ENCODE peak calls at places on chromosome 15, in four cellular contexts. I is SK-N-SH, L is IMR-90, P is A549. K is an unnamed sample.
A peak's percentile ranks its signal among the peaks of the same experiment; 100 is the strongest.

GRCh38 chr15:83732196-83732595 is 78.3 kb downstream of the ADAMTSL3 start:
- DNase-seq in I (no peak), L (no peak), P (no peak), K (no peak)

GRCh38 chr15:62989366-62990055 is 53.0 kb upstream of the TPM1 start:
- DNase-seq in I (no peak), L (peak; percentile 17), P (no peak), K (no peak)

GRCh38 chr15:101615986-101616848 is 36.0 kb downstream of the TM2D3 start:
- DNase-seq in I (no peak), L (peak; percentile 67), P (peak; percentile 74), K (peak; percentile 56)

GRCh38 chr15:81071130-81071529 is 62.9 kb upstream of the CFAP161 start:
- DNase-seq in I (no peak), L (peak; percentile 46), P (no peak), K (no peak)

GRCh38 chr15:89665449-89666146 is 10.3 kb upstream of the KIF7 start:
- DNase-seq in I (peak; percentile 91), L (peak; percentile 59), P (peak; percentile 71), K (no peak)

GRCh38 chr15:47415539-47415971 is 301.8 kb upstream of the SEMA6D start:
- DNase-seq in I (no peak), L (peak; percentile 57), P (no peak), K (no peak)

GRCh38 chr15:83871808-83872559 is 218.1 kb downstream of the ADAMTSL3 start:
- DNase-seq in I (no peak), L (peak; percentile 86), P (no peak), K (no peak)

GRCh38 chr15:45180201-45180600 is 7.6 kb downstream of the SHF start:
- DNase-seq in I (peak; percentile 5), L (no peak), P (no peak), K (no peak)

GRCh38 chr15:29457729-29458128 is 188.1 kb upstream of the NSMCE3 start:
- DNase-seq in I (no peak), L (no peak), P (no peak), K (no peak)

GRCh38 chr15:64653757-64654156 is 121.6 kb downstream of the RBPMS2 start:
- DNase-seq in I (no peak), L (peak; percentile 31), P (no peak), K (no peak)

GRCh38 chr15:45355860-45356259 is 22.5 kb downstream of the GATM start:
- DNase-seq in I (no peak), L (no peak), P (no peak), K (no peak)

GRCh38 chr15:38069506-38069905 is 135.1 kb downstream of the TMCO5A start:
- DNase-seq in I (peak; percentile 16), L (peak; percentile 86), P (peak; percentile 25), K (no peak)

GRCh38 chr15:70133296-70133695 is 35.6 kb upstream of the TLE3 start:
- DNase-seq in I (no peak), L (no peak), P (no peak), K (no peak)
- TF ChIP-seq RAD21 in I (no peak), L (no peak), P (no peak), K (no peak)

GRCh38 chr15:52099654-52100272 is 12.8 kb downstream of the BCL2L10 start:
- DNase-seq in I (no peak), L (no peak), P (no peak), K (no peak)

GRCh38 chr15:52100807-52101206 is 11.8 kb downstream of the BCL2L10 start:
- DNase-seq in I (no peak), L (peak; percentile 94), P (no peak), K (peak; percentile 35)

GRCh38 chr15:52097176-52097575 is 15.4 kb downstream of the BCL2L10 start:
- DNase-seq in I (no peak), L (no peak), P (no peak), K (no peak)

GRCh38 chr15:52095597-52096262 is 16.8 kb downstream of the BCL2L10 start:
- DNase-seq in I (no peak), L (peak; percentile 93), P (peak; percentile 28), K (no peak)

GRCh38 chr15:52098328-52098727 is 14.2 kb downstream of the BCL2L10 start:
- DNase-seq in I (no peak), L (no peak), P (no peak), K (no peak)
- TF ChIP-seq RAD21 in I (no peak), L (no peak), P (no peak), K (no peak)

GRCh38 chr15:72472907-72473669 is 1.0 kb upstream of the ARIH1 start:
- DNase-seq in I (no peak), L (peak; percentile 53), P (no peak), K (no peak)
- TF ChIP-seq RAD21 in I (no peak), L (no peak), P (no peak), K (no peak)

GRCh38 chr15:33581032-33581431 is 270.3 kb downstream of the RYR3 start:
- DNase-seq in I (no peak), L (peak; percentile 13), P (no peak), K (no peak)
- TF ChIP-seq RAD21 in I (no peak), L (no peak), P (no peak), K (no peak)

GRCh38 chr15:69557340-69558137 is 104.9 kb downstream of the RPLP1 start:
- DNase-seq in I (no peak), L (peak; percentile 94), P (peak; percentile 91), K (peak; percentile 55)
- TF ChIP-seq RAD21 in I (no peak), L (no peak), P (peak; percentile 5), K (no peak)

GRCh38 chr15:53837263-53837662 is 77.8 kb upstream of the WDR72 start:
- DNase-seq in I (no peak), L (no peak), P (no peak), K (no peak)
- TF ChIP-seq RAD21 in I (no peak), L (no peak), P (no peak), K (no peak)

GRCh38 chr15:79004336-79004735 is 59.5 kb upstream of the CTSH start:
- DNase-seq in I (no peak), L (peak; percentile 87), P (no peak), K (peak; percentile 48)
- TF ChIP-seq RAD21 in I (no peak), L (no peak), P (no peak), K (no peak)

GRCh38 chr15:75659928-75660645 is 12.4 kb downstream of the SNX33 start:
- DNase-seq in I (peak; percentile 82), L (no peak), P (no peak), K (no peak)
- TF ChIP-seq RAD21 in I (no peak), L (no peak), P (no peak), K (no peak)

GRCh38 chr15:32778391-32779176 is 60.8 kb downstream of the GREM1 start:
- DNase-seq in I (no peak), L (no peak), P (no peak), K (no peak)
- TF ChIP-seq RAD21 in I (no peak), L (no peak), P (no peak), K (no peak)

K was measured in HCT116.